ENCODE peak calls at places on chromosomes 16 and 17, in six cellular contexts. D is T-helper 17 cell; U is brain microvascular endothelial cell; C is stimulated activated naive CD8-positive, alpha-beta T cell treated with anti-CD3 and anti-CD28 coated beads, Interleukin-15, amount 100 ng/mL, for 72 hours; Z is PC-9; S is stimulated activated CD8-positive, alpha-beta memory T cell treated with anti-CD3 and anti-CD28 coated beads, Interleukin-4, amount 100 ng/mL, for 1 hour. R is an unnamed sample.

GRCh38 chr17:39461911-39462641 is 790 bp downstream of the CDK12 start:
- DNase-seq in Z (no peak), C (peak), S (no peak), D (no peak), U (peak), R (no peak)

GRCh38 chr16:15602285-15603044 is 40.5 kb downstream of the MARF1 start:
- DNase-seq in Z (no peak), S (no peak), U (no peak), D (no peak), C (no peak), R (no peak)

GRCh38 chr17:3773511-3773910 is 27.5 kb downstream of the ITGAE start:
- DNase-seq in D (no peak), U (peak), Z (peak), C (no peak), S (no peak), R (no peak)

GRCh38 chr16:89564476-89565255 is 4.2 kb downstream of the RPL13 start:
- DNase-seq in D (no peak), Z (peak), U (no peak), C (no peak), S (no peak), R (no peak)

GRCh38 chr17:42456223-42457106 is 2.2 kb upstream of the ATP6V0A1 start:
- DNase-seq in S (no peak), D (no peak), U (no peak), C (no peak), Z (no peak), R (no peak)

GRCh38 chr17:68514809-68515208 is 2.6 kb downstream of the PRKAR1A start:
- DNase-seq in U (peak), S (no peak), Z (no peak), D (no peak), C (no peak), R (no peak)

GRCh38 chr16:80663078-80663477 is 122.3 kb downstream of the DYNLRB2 start:
- DNase-seq in Z (no peak), D (no peak), U (no peak), C (no peak), S (no peak), R (no peak)

GRCh38 chr16:47574091-47575054 is 113.2 kb downstream of the PHKB start:
- DNase-seq in D (no peak), U (peak), Z (peak), S (no peak), C (peak), R (no peak)

GRCh38 chr17:34091975-34092374 is 163.1 kb upstream of the CCL2 start:
- DNase-seq in Z (no peak), U (no peak), D (no peak), S (no peak), C (no peak), R (no peak)

GRCh38 chr16:20726661-20727060 is 15.0 kb downstream of the THUMPD1 start:
- DNase-seq in C (no peak), Z (no peak), S (no peak), D (no peak), U (no peak), R (no peak)

GRCh38 chr17:7858487-7858832 is 657 bp downstream of the CYB5D1 start:
- DNase-seq in U (peak), Z (peak), D (no peak), C (no peak), S (no peak), R (no peak)

GRCh38 chr17:59620518-59621259 is 994 bp downstream of the CLTC start:
- DNase-seq in S (peak), U (no peak), D (peak), C (peak), Z (peak), R (no peak)

GRCh38 chr17:62601438-62601837 is 26.0 kb upstream of the MRC2 start:
- DNase-seq in S (no peak), Z (no peak), U (no peak), C (no peak), D (no peak), R (no peak)

GRCh38 chr17:7885357-7886226 is 3.0 kb upstream of the CHD3 start:
- DNase-seq in D (peak), Z (peak), S (peak), C (peak), U (no peak), R (peak)

GRCh38 chr17:40106760-40107265 is 6.4 kb upstream of the NR1D1 start:
- DNase-seq in D (no peak), Z (no peak), U (no peak), C (no peak), S (no peak), R (no peak)

R was measured in progenitor cell of endocrine pancreas.